ENCODE peak calls at places on chromosomes 3 and 15, in eight cellular contexts. One of them, this sample, is unnamed.

GRCh38 chr3:124140751-124141150 is 148.8 kb upstream of the ROPN1 start:
- DNase-seq in neural progenitor cell: no peak
- DNase-seq in hepatocyte: no peak
- DNase-seq in MM.1S: no peak
- DNase-seq in OCI-LY7: no peak
- DNase-seq in GM23338: no peak
- DNase-seq in HCT116: no peak
- DNase-seq in PC-3: peak
- DNase-seq in this sample: no peak

GRCh38 chr3:5358911-5359310 is 171.4 kb downstream of the EDEM1 start:
- DNase-seq in hepatocyte: no peak
- DNase-seq in GM23338: no peak
- DNase-seq in HCT116: no peak
- DNase-seq in neural progenitor cell: no peak
- DNase-seq in MM.1S: no peak
- DNase-seq in PC-3: no peak
- DNase-seq in OCI-LY7: no peak
- DNase-seq in this sample: no peak

GRCh38 chr3:41190509-41191284 is 8.6 kb upstream of the CTNNB1 start:
- DNase-seq in PC-3: no peak
- DNase-seq in HCT116: no peak
- DNase-seq in MM.1S: no peak
- DNase-seq in OCI-LY7: no peak
- DNase-seq in GM23338: no peak
- DNase-seq in hepatocyte: no peak
- DNase-seq in neural progenitor cell: no peak
- DNase-seq in this sample: no peak

GRCh38 chr3:120348065-120348980 is 831 bp downstream of the LRRC58 start:
- DNase-seq in hepatocyte: peak
- DNase-seq in GM23338: peak
- DNase-seq in neural progenitor cell: peak
- DNase-seq in PC-3: peak
- DNase-seq in MM.1S: peak
- DNase-seq in HCT116: no peak
- DNase-seq in OCI-LY7: peak
- DNase-seq in this sample: no peak

GRCh38 chr3:57068437-57069089 is 8.1 kb downstream of the SPATA12 start:
- DNase-seq in HCT116: peak
- DNase-seq in MM.1S: no peak
- DNase-seq in neural progenitor cell: peak
- DNase-seq in PC-3: peak
- DNase-seq in OCI-LY7: peak
- DNase-seq in GM23338: no peak
- DNase-seq in hepatocyte: peak
- DNase-seq in this sample: peak

GRCh38 chr15:79315623-79316328 is 4.9 kb downstream of the TMED3 start:
- DNase-seq in GM23338: no peak
- DNase-seq in PC-3: no peak
- DNase-seq in HCT116: no peak
- DNase-seq in MM.1S: no peak
- DNase-seq in hepatocyte: no peak
- DNase-seq in OCI-LY7: no peak
- DNase-seq in neural progenitor cell: no peak
- DNase-seq in this sample: no peak

GRCh38 chr15:57604502-57604901 is 12.8 kb downstream of the MYZAP start:
- DNase-seq in hepatocyte: no peak
- DNase-seq in MM.1S: no peak
- DNase-seq in GM23338: no peak
- DNase-seq in PC-3: no peak
- DNase-seq in OCI-LY7: no peak
- DNase-seq in HCT116: no peak
- DNase-seq in neural progenitor cell: no peak
- DNase-seq in this sample: no peak

GRCh38 chr3:133426721-133427120 is 26.9 kb downstream of the BFSP2 start:
- DNase-seq in hepatocyte: no peak
- DNase-seq in neural progenitor cell: no peak
- DNase-seq in OCI-LY7: no peak
- DNase-seq in MM.1S: no peak
- DNase-seq in PC-3: no peak
- DNase-seq in HCT116: no peak
- DNase-seq in GM23338: no peak
- DNase-seq in this sample: peak

GRCh38 chr3:8223766-8224165 is 277.9 kb upstream of the LMCD1 start:
- DNase-seq in MM.1S: no peak
- DNase-seq in hepatocyte: peak
- DNase-seq in HCT116: no peak
- DNase-seq in OCI-LY7: no peak
- DNase-seq in neural progenitor cell: no peak
- DNase-seq in PC-3: no peak
- DNase-seq in GM23338: no peak
- DNase-seq in this sample: peak

GRCh38 chr3:127652246-127652995 is 20.3 kb upstream of the ABTB1 start:
- DNase-seq in HCT116: peak
- DNase-seq in GM23338: peak
- DNase-seq in neural progenitor cell: peak
- DNase-seq in OCI-LY7: peak
- DNase-seq in MM.1S: peak
- DNase-seq in hepatocyte: peak
- DNase-seq in PC-3: peak
- DNase-seq in this sample: peak
- TF ChIP-seq EZH2phosphoT487 in HCT116: no peak
- TF ChIP-seq EZH2phosphoT487 in GM23338: no peak
- TF ChIP-seq EZH2phosphoT487 in neural progenitor cell: no peak
- TF ChIP-seq EZH2phosphoT487 in OCI-LY7: no peak
- TF ChIP-seq EZH2phosphoT487 in MM.1S: no peak
- TF ChIP-seq EZH2phosphoT487 in hepatocyte: no peak
- TF ChIP-seq EZH2phosphoT487 in PC-3: no peak
- TF ChIP-seq EZH2phosphoT487 in this sample: no peak

DNA sequence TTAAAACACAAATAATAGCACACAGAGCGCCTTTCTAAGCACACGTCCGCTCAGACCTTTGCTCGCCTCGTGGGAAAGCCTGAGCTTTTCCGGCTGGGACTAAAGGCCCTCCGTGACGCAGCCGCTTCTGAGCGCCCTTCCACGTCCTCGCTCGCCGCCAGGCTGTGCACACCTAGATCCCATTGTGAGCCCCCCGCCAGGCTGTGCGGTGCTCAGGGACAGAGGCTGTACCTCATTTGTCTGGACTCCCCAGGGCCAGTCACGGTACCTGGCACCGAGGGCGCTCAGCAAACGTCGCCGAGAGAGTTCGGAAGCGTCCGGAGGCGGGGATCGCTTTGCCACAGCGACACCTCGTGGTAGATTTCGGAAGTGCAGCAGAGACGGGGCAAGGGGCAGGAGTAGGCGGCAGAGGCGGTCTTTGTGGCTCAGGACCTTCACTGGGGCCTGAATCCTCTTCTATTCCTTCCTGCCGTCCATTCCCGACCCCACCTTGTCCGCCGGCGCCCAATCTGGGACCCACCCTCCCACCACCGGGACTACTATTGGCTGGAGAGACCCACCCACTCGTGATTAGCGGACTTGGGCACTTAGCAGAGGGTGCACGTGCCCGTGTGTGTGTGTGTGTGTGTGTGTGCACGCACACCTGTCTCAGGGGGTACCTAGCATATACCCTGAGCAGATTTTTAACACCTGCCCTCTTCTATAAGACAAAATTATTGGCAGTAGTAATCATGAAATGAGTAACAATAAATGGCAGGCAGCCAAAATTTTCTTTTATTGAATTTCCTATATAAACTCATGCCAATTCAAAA is 65.6 kb downstream of the RHCG start:
- DNase-seq in OCI-LY7: peak
- DNase-seq in neural progenitor cell: peak
- DNase-seq in PC-3: peak
- DNase-seq in MM.1S: peak
- DNase-seq in hepatocyte: peak
- DNase-seq in GM23338: peak
- DNase-seq in HCT116: peak
- DNase-seq in this sample: peak
- H3K4me3 ChIP-seq in OCI-LY7: peak
- H3K4me3 ChIP-seq in neural progenitor cell: peak
- H3K4me3 ChIP-seq in PC-3: peak
- H3K4me3 ChIP-seq in MM.1S: peak
- H3K4me3 ChIP-seq in hepatocyte: peak
- H3K4me3 ChIP-seq in GM23338: peak
- H3K4me3 ChIP-seq in HCT116: peak
- H3K4me3 ChIP-seq in this sample: peak

GRCh38 chr15:70627734-70628541 is 135.4 kb downstream of the UACA start:
- DNase-seq in HCT116: no peak
- DNase-seq in MM.1S: no peak
- DNase-seq in OCI-LY7: no peak
- DNase-seq in hepatocyte: no peak
- DNase-seq in PC-3: no peak
- DNase-seq in neural progenitor cell: no peak
- DNase-seq in GM23338: no peak
- DNase-seq in this sample: peak
- TF ChIP-seq EZH2phosphoT487 in HCT116: no peak
- TF ChIP-seq EZH2phosphoT487 in MM.1S: no peak
- TF ChIP-seq EZH2phosphoT487 in OCI-LY7: no peak
- TF ChIP-seq EZH2phosphoT487 in hepatocyte: no peak
- TF ChIP-seq EZH2phosphoT487 in PC-3: no peak
- TF ChIP-seq EZH2phosphoT487 in neural progenitor cell: no peak
- TF ChIP-seq EZH2phosphoT487 in GM23338: no peak
- TF ChIP-seq EZH2phosphoT487 in this sample: no peak

GRCh38 chr3:186198442-186198841 is 89.6 kb upstream of the ETV5 start:
- DNase-seq in OCI-LY7: no peak
- DNase-seq in neural progenitor cell: no peak
- DNase-seq in HCT116: no peak
- DNase-seq in GM23338: no peak
- DNase-seq in hepatocyte: no peak
- DNase-seq in MM.1S: no peak
- DNase-seq in PC-3: no peak
- DNase-seq in this sample: no peak

GRCh38 chr3:186192823-186193222 is 83.9 kb upstream of the ETV5 start:
- DNase-seq in HCT116: no peak
- DNase-seq in PC-3: no peak
- DNase-seq in GM23338: no peak
- DNase-seq in neural progenitor cell: no peak
- DNase-seq in MM.1S: no peak
- DNase-seq in hepatocyte: no peak
- DNase-seq in OCI-LY7: no peak
- DNase-seq in this sample: no peak

GRCh38 chr3:186189492-186189891 is 80.6 kb upstream of the ETV5 start:
- DNase-seq in OCI-LY7: no peak
- DNase-seq in neural progenitor cell: no peak
- DNase-seq in hepatocyte: peak
- DNase-seq in PC-3: no peak
- DNase-seq in GM23338: no peak
- DNase-seq in HCT116: no peak
- DNase-seq in MM.1S: no peak
- DNase-seq in this sample: no peak

GRCh38 chr3:186193534-186194450 is 84.9 kb upstream of the ETV5 start:
- DNase-seq in PC-3: no peak
- DNase-seq in OCI-LY7: no peak
- DNase-seq in HCT116: no peak
- DNase-seq in hepatocyte: peak
- DNase-seq in neural progenitor cell: peak
- DNase-seq in MM.1S: no peak
- DNase-seq in GM23338: peak
- DNase-seq in this sample: peak

GRCh38 chr3:186194451-186194811 is 85.5 kb upstream of the ETV5 start:
- DNase-seq in MM.1S: no peak
- DNase-seq in PC-3: no peak
- DNase-seq in GM23338: no peak
- DNase-seq in hepatocyte: no peak
- DNase-seq in OCI-LY7: no peak
- DNase-seq in neural progenitor cell: peak
- DNase-seq in HCT116: no peak
- DNase-seq in this sample: no peak
- H3K4me3 ChIP-seq in MM.1S: no peak
- H3K4me3 ChIP-seq in PC-3: no peak
- H3K4me3 ChIP-seq in GM23338: peak
- H3K4me3 ChIP-seq in hepatocyte: peak
- H3K4me3 ChIP-seq in OCI-LY7: no peak
- H3K4me3 ChIP-seq in neural progenitor cell: peak
- H3K4me3 ChIP-seq in HCT116: no peak
- H3K4me3 ChIP-seq in this sample: no peak

GRCh38 chr15:48582472-48583235 is 62.9 kb downstream of the FBN1 start:
- DNase-seq in neural progenitor cell: no peak
- DNase-seq in HCT116: no peak
- DNase-seq in GM23338: no peak
- DNase-seq in OCI-LY7: no peak
- DNase-seq in PC-3: no peak
- DNase-seq in MM.1S: no peak
- DNase-seq in hepatocyte: no peak
- DNase-seq in this sample: peak
- TF ChIP-seq EZH2phosphoT487 in neural progenitor cell: no peak
- TF ChIP-seq EZH2phosphoT487 in HCT116: no peak
- TF ChIP-seq EZH2phosphoT487 in GM23338: no peak
- TF ChIP-seq EZH2phosphoT487 in OCI-LY7: no peak
- TF ChIP-seq EZH2phosphoT487 in PC-3: no peak
- TF ChIP-seq EZH2phosphoT487 in MM.1S: no peak
- TF ChIP-seq EZH2phosphoT487 in hepatocyte: no peak
- TF ChIP-seq EZH2phosphoT487 in this sample: no peak

DNA sequence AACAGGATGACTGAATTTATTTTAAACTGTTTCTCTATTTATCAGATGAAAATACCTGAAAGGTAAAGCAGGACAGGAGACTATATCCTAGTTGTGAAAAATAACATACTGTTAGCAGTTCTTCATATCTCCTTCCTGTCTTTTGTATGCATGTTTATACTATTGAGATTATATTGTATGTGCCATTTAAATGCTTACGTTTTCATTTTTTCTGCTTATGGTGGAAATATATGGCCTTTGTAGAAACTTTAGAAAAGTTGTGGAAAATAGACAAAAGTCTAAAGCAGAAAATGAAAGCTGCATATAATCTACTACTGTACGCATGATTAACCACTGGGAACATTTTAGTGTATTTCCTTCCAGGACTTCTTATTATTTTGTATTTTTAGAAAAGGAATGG is 2.1 kb upstream of the PPM1L start:
- DNase-seq in GM23338: no peak
- DNase-seq in PC-3: no peak
- DNase-seq in hepatocyte: no peak
- DNase-seq in HCT116: no peak
- DNase-seq in OCI-LY7: no peak
- DNase-seq in MM.1S: no peak
- DNase-seq in neural progenitor cell: no peak
- DNase-seq in this sample: no peak
- H3K4me3 ChIP-seq in GM23338: peak
- H3K4me3 ChIP-seq in PC-3: peak
- H3K4me3 ChIP-seq in hepatocyte: peak
- H3K4me3 ChIP-seq in HCT116: peak
- H3K4me3 ChIP-seq in OCI-LY7: peak
- H3K4me3 ChIP-seq in MM.1S: peak
- H3K4me3 ChIP-seq in neural progenitor cell: peak
- H3K4me3 ChIP-seq in this sample: peak

DNA sequence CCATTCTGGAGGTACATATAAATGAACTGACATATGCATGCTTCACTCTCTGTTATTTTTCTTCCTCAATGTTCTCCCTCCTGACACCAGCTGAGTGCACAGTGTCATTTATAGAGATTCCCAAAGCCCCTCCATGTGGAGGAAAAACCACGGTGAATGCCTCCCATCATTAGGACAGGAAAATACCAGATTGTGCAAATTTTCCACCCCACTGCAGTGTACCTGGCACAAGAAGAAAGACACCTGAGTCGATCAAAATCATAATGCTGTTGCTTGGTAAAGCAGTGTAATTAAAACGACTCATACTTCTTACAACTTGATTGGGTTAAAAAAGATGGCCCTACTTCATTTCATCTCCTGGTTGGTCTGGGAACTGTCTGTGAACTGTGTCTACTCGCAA is 290.6 kb downstream of the IL5RA start:
- DNase-seq in neural progenitor cell: no peak
- DNase-seq in GM23338: no peak
- DNase-seq in PC-3: no peak
- DNase-seq in MM.1S: no peak
- DNase-seq in OCI-LY7: no peak
- DNase-seq in HCT116: no peak
- DNase-seq in hepatocyte: no peak
- DNase-seq in this sample: no peak
- TF ChIP-seq EZH2phosphoT487 in neural progenitor cell: no peak
- TF ChIP-seq EZH2phosphoT487 in GM23338: no peak
- TF ChIP-seq EZH2phosphoT487 in PC-3: no peak
- TF ChIP-seq EZH2phosphoT487 in MM.1S: no peak
- TF ChIP-seq EZH2phosphoT487 in OCI-LY7: no peak
- TF ChIP-seq EZH2phosphoT487 in HCT116: no peak
- TF ChIP-seq EZH2phosphoT487 in hepatocyte: no peak
- TF ChIP-seq EZH2phosphoT487 in this sample: no peak

This sample was measured in GM23248.